ENCODE peak calls at places on chromosomes 2 and 18, in four cellular contexts. F is GM12878, E is K562, X is GM12891. I is an unnamed sample.
A peak's percentile ranks its signal among the peaks of the same experiment; 100 is the strongest.

GRCh38 chr2:174198846-174199564 is 49.3 kb downstream of the OLA1 start:
- DNase-seq in F (no peak), E (no peak), X (no peak), I (no peak)

GRCh38 chr2:16950436-16950835 is 284.8 kb upstream of the CYRIA start:
- DNase-seq in F (no peak), E (no peak), X (no peak), I (no peak)

GRCh38 chr18:29693334-29693733 is 1349.2 kb downstream of the DSC3 start:
- DNase-seq in F (no peak), E (no peak), X (no peak), I (no peak)

GRCh38 chr2:113240915-113241911 is 37.5 kb downstream of the PAX8 start:
- DNase-seq in F (no peak), E (peak; percentile 51), X (no peak), I (peak; percentile 60)

GRCh38 chr2:191705726-191706125 is 27.8 kb downstream of the NABP1 start:
- DNase-seq in F (no peak), E (no peak), X (no peak), I (no peak)

GRCh38 chr2:101464841-101465240 is 10.1 kb downstream of the RFX8 start:
- DNase-seq in F (no peak), E (no peak), X (no peak), I (no peak)

GRCh38 chr2:69298862-69299261 is 88.2 kb downstream of the GFPT1 start:
- DNase-seq in F (no peak), E (no peak), X (no peak), I (no peak)

GRCh38 chr2:165513479-165513878 is 44.0 kb downstream of the CSRNP3 start:
- DNase-seq in F (no peak), E (no peak), X (no peak), I (no peak)

GRCh38 chr2:47058061-47058931 is 96.8 kb downstream of the STPG4 start:
- DNase-seq in F (no peak), E (no peak), X (no peak), I (peak; percentile 87)

GRCh38 chr2:39838589-39838988 is 59.5 kb upstream of the THUMPD2 start:
- DNase-seq in F (no peak), E (peak; percentile 12), X (no peak), I (no peak)

GRCh38 chr18:3594760-3595241 is 144.8 kb downstream of the TGIF1 start:
- DNase-seq in F (no peak), E (no peak), X (no peak), I (peak; percentile 33)

DNA sequence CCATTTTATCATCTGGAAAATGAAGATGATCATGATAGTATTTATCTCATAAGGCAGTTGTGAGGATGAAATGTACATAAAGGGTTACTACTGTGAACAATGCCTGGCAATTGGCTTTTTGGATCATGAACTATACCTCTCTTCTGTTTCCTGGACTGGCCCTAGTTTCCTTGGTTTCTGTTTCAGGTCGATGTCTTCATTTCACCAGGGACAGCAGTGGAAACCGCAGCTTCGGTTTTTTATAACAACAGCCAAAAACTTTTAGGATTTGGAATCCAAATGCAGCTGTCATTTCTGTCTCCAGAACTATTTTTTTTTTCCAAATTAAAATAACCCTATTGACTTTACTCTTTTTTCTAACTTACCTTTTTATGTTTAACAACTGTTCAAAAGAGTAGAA is 425.1 kb downstream of the RND3 start:
- DNase-seq in F (no peak), E (no peak), X (no peak), I (no peak)
- TF ChIP-seq SPI1 in F (no peak), E (no peak), X (no peak), I (no peak)

DNA sequence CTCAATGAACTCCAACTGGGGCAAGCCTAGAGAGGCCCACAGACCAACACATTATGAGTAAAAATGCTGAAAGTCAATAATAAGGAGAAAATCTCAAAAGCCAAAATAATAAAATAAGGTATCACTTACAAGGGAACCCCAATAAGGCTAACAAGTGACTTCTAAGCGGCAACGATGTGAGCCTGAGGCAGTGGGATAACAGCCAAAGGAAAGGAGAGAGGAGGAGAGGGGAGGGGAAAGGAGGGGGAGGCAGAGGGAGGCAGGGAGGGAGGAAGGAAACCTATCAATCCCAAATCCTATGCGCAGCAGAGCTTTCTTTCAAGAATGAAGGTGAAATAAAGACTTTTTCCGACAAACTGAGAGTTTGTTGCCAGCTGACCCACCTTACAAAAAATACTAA is 6.0 kb upstream of the NFATC1 start:
- DNase-seq in F (no peak), E (no peak), X (no peak), I (no peak)
- TF ChIP-seq SPI1 in F (no peak), E (no peak), X (no peak), I (no peak)

GRCh38 chr2:67650292-67651133 is 253.4 kb downstream of the ETAA1 start:
- DNase-seq in F (no peak), E (peak; percentile 22), X (peak; percentile 5), I (peak; percentile 11)
- TF ChIP-seq SPI1 in F (no peak), E (no peak), X (no peak), I (no peak)

GRCh38 chr2:8992643-8993042 is 10.8 kb downstream of the MBOAT2 start:
- DNase-seq in F (no peak), E (no peak), X (no peak), I (no peak)
- TF ChIP-seq SPI1 in F (no peak), E (no peak), X (no peak), I (no peak)

GRCh38 chr2:205747827-205748386 is 65.6 kb downstream of the NRP2 start:
- DNase-seq in F (no peak), E (no peak), X (no peak), I (no peak)

GRCh38 chr2:205746408-205746785 is 64.1 kb downstream of the NRP2 start:
- DNase-seq in F (no peak), E (no peak), X (no peak), I (no peak)

GRCh38 chr2:205743137-205743536 is 60.8 kb downstream of the NRP2 start:
- DNase-seq in F (no peak), E (no peak), X (no peak), I (no peak)

GRCh38 chr2:205743982-205744644 is 61.8 kb downstream of the NRP2 start:
- DNase-seq in F (no peak), E (no peak), X (no peak), I (no peak)

GRCh38 chr2:205745661-205746407 is 63.5 kb downstream of the NRP2 start:
- DNase-seq in F (no peak), E (no peak), X (no peak), I (no peak)
- TF ChIP-seq SPI1 in F (no peak), E (no peak), X (no peak), I (no peak)